ENCODE peak calls at places on chromosomes 11 and 22, in six cellular contexts. X is IMR-90, V is H9, M is neuronal stem cell, E is mesenchymal stem cell, S is mesendoderm. Y is an unnamed sample.

GRCh38 chr11:4044971-4045646 is 49.5 kb upstream of the RRM1 start:
- DNase-seq in X (no peak), V (no peak), M (no peak), E (no peak), S (no peak), Y (no peak)

GRCh38 chr11:60762851-60763691 is 6.4 kb downstream of the MS4A15 start:
- DNase-seq in X (no peak), V (no peak), M (no peak), E (no peak), S (peak), Y (no peak)

GRCh38 chr11:8614497-8614896 is 20.5 kb upstream of the STK33 start:
- DNase-seq in X (no peak), V (no peak), M (no peak), E (no peak), S (no peak), Y (no peak)

GRCh38 chr11:111408789-111409727 is 30.0 kb upstream of the POU2AF1 start:
- DNase-seq in X (peak), V (no peak), M (no peak), E (peak), S (no peak), Y (no peak)

GRCh38 chr11:7032692-7033091 is 12.4 kb downstream of the NLRP14 start:
- DNase-seq in X (no peak), V (no peak), M (no peak), E (no peak), S (no peak), Y (no peak)

GRCh38 chr22:43533656-43534428 is 122.0 kb downstream of the MPPED1 start:
- DNase-seq in X (no peak), V (no peak), M (no peak), E (no peak), S (no peak), Y (no peak)

GRCh38 chr22:39290724-39291161 is 28.7 kb downstream of the RPL3 start:
- DNase-seq in X (peak), V (peak), M (no peak), E (peak), S (no peak), Y (peak)

GRCh38 chr11:96272542-96273306 is 70.3 kb downstream of the MAML2 start:
- DNase-seq in X (peak), V (no peak), M (no peak), E (peak), S (peak), Y (peak)

GRCh38 chr22:38707346-38707745 is 1.6 kb downstream of the GTPBP1 start:
- DNase-seq in X (peak), V (no peak), M (no peak), E (peak), S (peak), Y (peak)

GRCh38 chr11:125451400-125452124 is 44.5 kb downstream of the FEZ1 start:
- DNase-seq in X (peak), V (peak), M (peak), E (peak), S (peak), Y (no peak)

GRCh38 chr11:64284962-64285884 is at the start of gene GPR137:
- DNase-seq in X (peak), V (peak), M (peak), E (peak), S (peak), Y (peak)

GRCh38 chr22:47836957-47837356 is 1074.5 kb downstream of the TBC1D22A start:
- DNase-seq in X (no peak), V (no peak), M (no peak), E (no peak), S (peak), Y (no peak)

GRCh38 chr11:76510060-76511047 is 65.5 kb downstream of the EMSY start:
- DNase-seq in X (peak), V (peak), M (no peak), E (peak), S (peak), Y (no peak)

GRCh38 chr11:32438346-32438882 is 3.1 kb upstream of the WT1 start:
- DNase-seq in X (no peak), V (no peak), M (no peak), E (no peak), S (no peak), Y (no peak)

GRCh38 chr22:25219948-25220442 is 556 bp downstream of the CRYBB2 start:
- DNase-seq in X (no peak), V (no peak), M (no peak), E (no peak), S (no peak), Y (no peak)

GRCh38 chr22:40764743-40765441 is 54.3 kb downstream of the SLC25A17 start:
- DNase-seq in X (no peak), V (no peak), M (no peak), E (no peak), S (no peak), Y (no peak)

GRCh38 chr11:126109941-126110731 is 47.5 kb upstream of the CDON start:
- DNase-seq in X (peak), V (no peak), M (no peak), E (peak), S (no peak), Y (no peak)

GRCh38 chr11:114308689-114309089 is 12.5 kb downstream of the NNMT start:
- DNase-seq in X (no peak), V (no peak), M (no peak), E (peak), S (no peak), Y (no peak)

GRCh38 chr11:4094348-4095291 is at the start of gene RRM1:
- DNase-seq in X (peak), V (peak), M (peak), E (peak), S (peak), Y (peak)

GRCh38 chr11:47991266-47991830 is 11.0 kb downstream of the PTPRJ start:
- DNase-seq in X (no peak), V (peak), M (no peak), E (peak), S (peak), Y (no peak)

GRCh38 chr22:43090130-43090789 is 1.1 kb upstream of the TTLL1 start:
- DNase-seq in X (peak), V (no peak), M (no peak), E (peak), S (peak), Y (peak)

GRCh38 chr11:34346551-34346950 is 11.3 kb downstream of the ABTB2 start:
- DNase-seq in X (no peak), V (no peak), M (no peak), E (no peak), S (no peak), Y (peak)

GRCh38 chr22:35629406-35630234 is 12.5 kb upstream of the MB start:
- DNase-seq in X (peak), V (peak), M (no peak), E (peak), S (peak), Y (peak)

GRCh38 chr11:65553301-65554001 is 4.7 kb downstream of the LTBP3 start:
- DNase-seq in X (no peak), V (peak), M (no peak), E (no peak), S (peak), Y (peak)

GRCh38 chr22:27045103-27045940 is 387.9 kb downstream of the MIAT start:
- DNase-seq in X (peak), V (no peak), M (no peak), E (peak), S (peak), Y (no peak)

GRCh38 chr22:43474161-43475101 is 62.6 kb downstream of the MPPED1 start:
- DNase-seq in X (no peak), V (no peak), M (no peak), E (peak), S (no peak), Y (no peak)

GRCh38 chr11:113305440-113306336 is 8.7 kb upstream of the TTC12 start:
- DNase-seq in X (peak), V (peak), M (peak), E (peak), S (peak), Y (peak)

GRCh38 chr11:17564687-17565042 is 17.6 kb downstream of the OTOG start:
- DNase-seq in X (no peak), V (peak), M (no peak), E (no peak), S (peak), Y (no peak)

GRCh38 chr11:65310756-65311155 is 3.9 kb upstream of the CDC42EP2 start:
- DNase-seq in X (peak), V (no peak), M (peak), E (no peak), S (no peak), Y (no peak)

GRCh38 chr22:36366291-36366708 is 21.5 kb downstream of the MYH9 start:
- DNase-seq in X (peak), V (no peak), M (no peak), E (peak), S (peak), Y (no peak)

GRCh38 chr11:17762309-17762974 is 27.9 kb downstream of the KCNC1 start:
- DNase-seq in X (no peak), V (no peak), M (no peak), E (no peak), S (no peak), Y (peak)

GRCh38 chr11:130599073-130599654 is 150.7 kb downstream of the ADAMTS15 start:
- DNase-seq in X (peak), V (no peak), M (no peak), E (peak), S (peak), Y (no peak)

GRCh38 chr11:70483940-70484339 is 85.6 kb downstream of the CTTN start:
- DNase-seq in X (no peak), V (no peak), M (no peak), E (no peak), S (no peak), Y (no peak)

GRCh38 chr11:110425751-110426545 is 3.8 kb upstream of the FDX1 start:
- DNase-seq in X (peak), V (no peak), M (no peak), E (peak), S (no peak), Y (peak)

GRCh38 chr11:44030276-44030932 is 17.4 kb upstream of the ACCSL start:
- DNase-seq in X (peak), V (peak), M (peak), E (peak), S (peak), Y (no peak)

GRCh38 chr11:117985953-117986887 is at the start of gene IL10RA:
- DNase-seq in X (peak), V (peak), M (peak), E (peak), S (peak), Y (peak)

GRCh38 chr11:123393312-123393927 is 36.6 kb upstream of the GRAMD1B start:
- DNase-seq in X (no peak), V (no peak), M (no peak), E (no peak), S (peak), Y (no peak)

GRCh38 chr22:28900379-28900778 is 17.0 kb downstream of the ZNRF3 start:
- DNase-seq in X (no peak), V (no peak), M (no peak), E (no peak), S (no peak), Y (no peak)

GRCh38 chr22:28894793-28895192 is 11.4 kb downstream of the ZNRF3 start:
- DNase-seq in X (no peak), V (no peak), M (no peak), E (no peak), S (no peak), Y (no peak)

GRCh38 chr22:28899199-28899853 is 16.0 kb downstream of the ZNRF3 start:
- DNase-seq in X (peak), V (no peak), M (no peak), E (no peak), S (no peak), Y (no peak)

GRCh38 chr22:28896611-28897010 is 13.2 kb downstream of the ZNRF3 start:
- DNase-seq in X (no peak), V (peak), M (no peak), E (no peak), S (peak), Y (no peak)

GRCh38 chr22:28898233-28898629 is 14.9 kb downstream of the ZNRF3 start:
- DNase-seq in X (no peak), V (no peak), M (no peak), E (no peak), S (no peak), Y (no peak)
- H3K4ac ChIP-seq in X (no peak), V (no peak), M (no peak), E (no peak), S (no peak), Y (no peak)

GRCh38 chr11:59152312-59152967 is 9.8 kb downstream of the FAM111A start:
- DNase-seq in X (no peak), V (no peak), M (no peak), E (no peak), S (no peak), Y (no peak)
- H3K9ac ChIP-seq in X (no peak), V (no peak), M (no peak), E (no peak), S (no peak), Y (no peak)

GRCh38 chr22:19713228-19713627 is 1.1 kb upstream of the SEPTIN5 start:
- DNase-seq in X (no peak), V (no peak), M (no peak), E (no peak), S (no peak), Y (no peak)
- H3K4ac ChIP-seq in X (no peak), V (no peak), M (no peak), E (no peak), S (no peak), Y (no peak)

GRCh38 chr11:74672956-74673895 is 58.0 kb downstream of the CHRDL2 start:
- DNase-seq in X (peak), V (no peak), M (no peak), E (peak), S (no peak), Y (peak)
- H3K9ac ChIP-seq in X (peak), V (no peak), M (no peak), E (peak), S (no peak), Y (no peak)

GRCh38 chr22:30606455-30607299 is at the start of gene TCN2:
- DNase-seq in X (peak), V (peak), M (peak), E (peak), S (peak), Y (no peak)
- H3K4ac ChIP-seq in X (peak), V (no peak), M (no peak), E (peak), S (peak), Y (peak)

DNA sequence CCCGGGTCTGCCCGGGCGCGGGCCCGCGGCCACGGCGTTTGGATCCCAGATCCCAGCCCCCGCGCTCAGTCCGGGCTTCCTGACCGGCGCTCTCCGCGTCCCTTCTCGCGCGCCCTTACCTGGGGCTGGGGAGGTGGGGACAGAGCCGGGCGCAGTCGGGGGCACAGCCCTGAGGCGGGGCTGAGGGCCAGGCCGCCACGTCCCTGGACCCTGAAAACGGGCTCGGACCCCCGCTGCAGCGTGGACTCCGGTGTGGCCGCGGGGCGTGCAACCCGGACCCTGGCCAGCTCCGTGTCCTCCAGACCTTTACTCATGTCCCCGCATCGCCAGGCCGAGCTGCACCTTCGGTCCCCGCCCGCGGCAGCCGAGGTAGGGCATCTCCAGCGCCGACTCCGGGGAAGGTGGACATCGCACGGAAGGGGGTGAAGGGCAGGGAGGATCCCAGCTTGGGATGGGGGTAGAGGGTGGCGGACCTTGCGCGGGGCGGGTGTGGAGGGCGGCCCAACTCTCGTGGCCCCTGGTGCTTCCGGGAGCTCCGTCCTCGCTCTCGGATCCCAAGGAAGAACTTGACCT is 9.9 kb upstream of the AIFM3 start:
- DNase-seq in X (no peak), V (peak), M (no peak), E (peak), S (peak), Y (peak)
- H3K9ac ChIP-seq in X (peak), V (peak), M (peak), E (peak), S (peak), Y (peak)

GRCh38 chr11:83454674-83455073 is 168.5 kb upstream of the CCDC90B start:
- DNase-seq in X (no peak), V (no peak), M (no peak), E (no peak), S (no peak), Y (no peak)
- H3K4ac ChIP-seq in X (no peak), V (no peak), M (no peak), E (no peak), S (no peak), Y (no peak)

Y was measured in trophoblast cell.